ENCODE peak calls at places on chromosomes 3 and 15, in nine cellular contexts. M is ovary; B is tibial nerve; E is Panc1; G is thoracic aorta; I is body of pancreas; X is CD8-positive, alpha-beta memory T cell; U is A549; C is CD4-positive, alpha-beta memory T cell. Y is an unnamed sample. For H3K4me1, the result is how much of the 10 kb centered on the place peaks cover.

GRCh38 chr3:76107935-76108570 is 322.7 kb upstream of the ZNF717 start:
- DNase-seq in M (no peak), B (no peak), E (no peak), G (no peak), I (peak), X (no peak), U (peak), C (no peak), Y (peak)

GRCh38 chr3:127628788-127629456 is at the start of gene PODXL2:
- DNase-seq in M (peak), B (no peak), E (no peak), G (no peak), I (peak), X (peak), U (peak), C (peak), Y (peak)

GRCh38 chr3:177429066-177429465 is 231.8 kb upstream of the TBL1XR1 start:
- DNase-seq in M (no peak), B (no peak), E (no peak), G (no peak), I (no peak), X (no peak), U (no peak), C (no peak), Y (no peak)

GRCh38 chr3:39990532-39990931 is 181.1 kb downstream of the MYRIP start:
- DNase-seq in M (no peak), B (no peak), E (peak), G (no peak), I (peak), X (no peak), U (peak), C (no peak), Y (peak)

GRCh38 chr15:31236184-31237041 is 90.2 kb upstream of the KLF13 start:
- DNase-seq in M (peak), B (peak), E (no peak), G (peak), I (peak), X (no peak), U (peak), C (no peak), Y (peak)

GRCh38 chr15:63473999-63474809 is 30.2 kb upstream of the USP3 start:
- DNase-seq in M (no peak), B (no peak), E (no peak), G (no peak), I (peak), X (peak), U (peak), C (no peak), Y (peak)

GRCh38 chr3:149473314-149473990 is 1.0 kb upstream of the TM4SF4 start:
- DNase-seq in M (peak), B (no peak), E (peak), G (peak), I (peak), X (no peak), U (peak), C (no peak), Y (no peak)

GRCh38 chr15:62684143-62684808 is 358.3 kb upstream of the TPM1 start:
- DNase-seq in M (no peak), B (no peak), E (no peak), G (no peak), I (no peak), X (no peak), U (no peak), C (no peak), Y (no peak)

GRCh38 chr3:159788291-159788690 is 200.3 kb upstream of the IL12A start:
- DNase-seq in M (no peak), B (no peak), E (no peak), G (no peak), I (no peak), X (no peak), U (no peak), C (no peak), Y (no peak)

GRCh38 chr3:143145951-143146350 is 26.4 kb downstream of the CHST2 start:
- DNase-seq in M (no peak), B (no peak), E (no peak), G (no peak), I (no peak), X (no peak), U (no peak), C (no peak), Y (no peak)

GRCh38 chr3:149576071-149576564 is 81.7 kb downstream of the WWTR1 start:
- DNase-seq in M (peak), B (no peak), E (peak), G (peak), I (peak), X (no peak), U (peak), C (no peak), Y (no peak)

GRCh38 chr15:69794643-69795461 is 302.9 kb downstream of the TLE3 start:
- DNase-seq in M (peak), B (peak), E (no peak), G (peak), I (peak), X (no peak), U (no peak), C (no peak), Y (no peak)

GRCh38 chr15:49110158-49110944 is 45.0 kb downstream of the COPS2 start:
- DNase-seq in M (no peak), B (no peak), E (no peak), G (no peak), I (no peak), X (no peak), U (no peak), C (no peak), Y (no peak)

GRCh38 chr15:74857082-74857655 is 14.2 kb upstream of the ULK3 start:
- DNase-seq in M (no peak), B (no peak), E (no peak), G (no peak), I (peak), X (no peak), U (no peak), C (no peak), Y (peak)

GRCh38 chr15:95770191-95770590 is 560.3 kb upstream of the NR2F2 start:
- DNase-seq in M (no peak), B (no peak), E (no peak), G (no peak), I (no peak), X (no peak), U (no peak), C (no peak), Y (no peak)

GRCh38 chr3:197873329-197873728 is 76.7 kb upstream of the RPL35A start:
- DNase-seq in M (no peak), B (no peak), E (no peak), G (no peak), I (no peak), X (no peak), U (no peak), C (no peak), Y (no peak)

GRCh38 chr15:80970018-80970657 is 19.5 kb downstream of the MESD start:
- DNase-seq in M (peak), B (peak), E (no peak), G (no peak), I (peak), X (peak), U (peak), C (peak), Y (peak)

GRCh38 chr3:53045107-53045783 is 628 bp downstream of the SFMBT1 start:
- DNase-seq in M (peak), B (peak), E (no peak), G (no peak), I (peak), X (peak), U (peak), C (peak), Y (peak)

GRCh38 chr15:63063164-63063756 is 20.7 kb downstream of the TPM1 start:
- DNase-seq in M (no peak), B (no peak), E (no peak), G (no peak), I (no peak), X (no peak), U (no peak), C (no peak), Y (no peak)

GRCh38 chr15:69474846-69475455 is 22.3 kb downstream of the RPLP1 start:
- DNase-seq in M (no peak), B (no peak), E (no peak), G (no peak), I (no peak), X (no peak), U (peak), C (no peak), Y (no peak)

GRCh38 chr15:78750566-78750965 is 60.7 kb downstream of the ADAMTS7 start:
- DNase-seq in M (no peak), B (no peak), E (no peak), G (no peak), I (peak), X (no peak), U (no peak), C (peak), Y (no peak)

GRCh38 chr3:47294392-47294791 is 11.6 kb downstream of the KLHL18 start:
- DNase-seq in M (no peak), B (no peak), E (no peak), G (no peak), I (no peak), X (no peak), U (no peak), C (no peak), Y (no peak)
- H3K4me1 ChIP-seq in M (under half), B (under half), E (under half), G (under half), I (under half), X (under half), U (under half), C (under half), Y (half or more)

DNA sequence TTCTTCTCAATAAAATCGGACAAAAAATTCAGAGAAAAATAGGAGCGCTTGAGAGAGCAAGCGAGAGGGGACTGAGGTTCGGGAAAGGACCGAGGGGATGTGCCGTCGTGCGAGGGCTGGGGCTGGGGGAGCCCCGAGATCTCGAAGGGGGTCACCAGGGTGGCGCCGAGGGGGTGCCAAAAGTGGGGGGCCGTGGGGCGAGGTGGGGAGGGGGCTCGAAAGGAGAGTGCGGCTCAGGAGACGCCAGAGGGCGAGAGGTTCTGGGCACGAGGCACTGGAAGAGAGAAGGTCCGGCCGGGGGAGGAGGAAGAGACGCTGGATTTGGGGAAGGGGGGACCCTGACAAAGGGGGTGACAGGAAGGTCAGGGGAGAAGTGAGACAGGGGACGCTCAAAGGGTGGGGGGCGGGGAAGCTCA is 783 bp downstream of the IGF2BP2 start:
- DNase-seq in M (no peak), B (no peak), E (no peak), G (no peak), I (peak), X (no peak), U (no peak), C (peak), Y (no peak)
- H3K4me3 ChIP-seq in M (peak), B (peak), E (peak), G (peak), I (peak), X (no peak), U (peak), C (peak), Y (peak)

DNA sequence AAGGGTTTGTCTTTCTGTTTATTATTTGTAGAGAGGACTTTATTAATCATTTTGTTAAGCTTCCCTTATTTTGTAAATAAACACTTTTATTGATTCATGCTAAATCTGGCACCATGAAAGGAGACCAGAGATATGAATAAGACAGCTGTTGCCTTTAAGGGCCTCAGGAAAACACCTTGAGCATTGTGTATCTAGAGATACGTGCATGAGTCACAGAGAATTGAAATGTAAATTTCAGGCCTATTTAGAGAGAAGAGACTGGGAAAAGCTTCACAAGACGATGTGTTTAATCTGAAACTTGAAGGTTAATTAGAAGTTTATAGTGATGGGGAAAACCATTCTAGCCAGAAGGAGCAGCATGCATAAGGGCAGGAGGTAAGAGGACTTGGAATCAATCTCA is 28.6 kb upstream of the UTS2B start:
- DNase-seq in M (no peak), B (no peak), E (no peak), G (no peak), I (no peak), X (no peak), U (no peak), C (no peak), Y (no peak)
- H3K4me1 ChIP-seq in M (under half), B (under half), E (under half), G (under half), I (under half), X (under half), U (under half), C (under half), Y (under half)

GRCh38 chr3:64266983-64267382 is 41.7 kb upstream of the PRICKLE2 start:
- DNase-seq in M (no peak), B (no peak), E (no peak), G (no peak), I (no peak), X (no peak), U (no peak), C (no peak), Y (no peak)
- H3K4me3 ChIP-seq in M (peak), B (peak), E (no peak), G (peak), I (no peak), X (no peak), U (no peak), C (no peak), Y (no peak)

GRCh38 chr3:185793381-185793780 is 31.5 kb downstream of the IGF2BP2 start:
- DNase-seq in M (no peak), B (no peak), E (no peak), G (no peak), I (no peak), X (no peak), U (no peak), C (no peak), Y (no peak)
- H3K4me1 ChIP-seq in M (under half), B (under half), E (under half), G (under half), I (under half), X (under half), U (under half), C (under half), Y (under half)